ENCODE peak calls at places on chromosomes 12 and 14, in nine cellular contexts. P is Peyer's patch, O is RWPE2, I is small intestine, E is prostate gland, J is tibial artery, K is neural progenitor cell, M is aorta, A is AG04450. W is an unnamed sample. For H3K9me3 and H3K27me3, the result is how much of the 10 kb centered on the place peaks cover.

GRCh38 chr14:67268456-67269115 is 27.4 kb downstream of the PALS1 start:
- DNase-seq in M (no peak), O (no peak), I (no peak), J (no peak), K (peak), P (no peak), E (no peak), A (no peak), W (no peak)

GRCh38 chr12:131610181-131610580 is 100.7 kb upstream of the SFSWAP start:
- DNase-seq in J (no peak), P (no peak), K (no peak), E (no peak), M (no peak), I (no peak), O (no peak), A (no peak), W (no peak)

GRCh38 chr14:67480011-67480410 is 8.5 kb downstream of the TMEM229B start:
- DNase-seq in I (no peak), A (no peak), M (no peak), K (no peak), P (no peak), E (no peak), O (no peak), J (no peak), W (no peak)

GRCh38 chr14:75648066-75648838 is 12.4 kb downstream of the ERG28 start:
- DNase-seq in J (no peak), A (peak), M (no peak), O (peak), I (no peak), K (no peak), P (no peak), E (peak), W (peak)

GRCh38 chr14:79356040-79356439 is 855.3 kb downstream of the DIO2 start:
- DNase-seq in I (no peak), O (no peak), P (no peak), E (no peak), K (peak), J (no peak), M (no peak), A (no peak), W (no peak)

GRCh38 chr14:75667099-75667498 is 6.1 kb downstream of the TTLL5 start:
- DNase-seq in J (no peak), M (no peak), E (no peak), I (no peak), P (no peak), O (no peak), K (no peak), A (no peak), W (no peak)

GRCh38 chr12:113755098-113755497 is 211.0 kb downstream of the RBM19 start:
- DNase-seq in E (no peak), A (no peak), J (no peak), M (no peak), P (no peak), O (no peak), K (no peak), I (no peak), W (no peak)

GRCh38 chr14:94000986-94001385 is 3.9 kb downstream of the CCDC197 start:
- DNase-seq in O (no peak), A (no peak), J (no peak), I (no peak), P (no peak), E (no peak), K (no peak), M (no peak), W (no peak)

GRCh38 chr12:1929241-1929984 is 11.0 kb upstream of the CACNA2D4 start:
- DNase-seq in J (no peak), I (no peak), A (no peak), K (no peak), E (no peak), P (no peak), M (no peak), O (no peak), W (no peak)

GRCh38 chr12:130770413-130771028 is 54.4 kb upstream of the RIMBP2 start:
- DNase-seq in I (no peak), P (no peak), K (no peak), J (no peak), O (no peak), E (no peak), M (no peak), A (no peak), W (no peak)

GRCh38 chr12:54565658-54566552 is 16.5 kb downstream of the PDE1B start:
- DNase-seq in J (no peak), I (no peak), M (no peak), O (no peak), P (no peak), A (no peak), E (no peak), K (peak), W (no peak)

GRCh38 chr12:108777156-108777555 is 45.8 kb upstream of the CORO1C start:
- DNase-seq in A (no peak), K (peak), I (no peak), M (no peak), P (no peak), O (no peak), E (no peak), J (no peak), W (no peak)

GRCh38 chr12:62075860-62076259 is 184.3 kb upstream of the USP15 start:
- DNase-seq in M (no peak), P (no peak), I (peak), K (no peak), J (no peak), A (no peak), O (no peak), E (no peak), W (no peak)

GRCh38 chr12:80099259-80099658 is at the start of gene OTOGL:
- DNase-seq in I (no peak), O (no peak), P (no peak), J (no peak), A (no peak), E (no peak), K (no peak), M (no peak), W (no peak)

GRCh38 chr12:107760207-107760816 is 625 bp downstream of the PRDM4 start:
- DNase-seq in M (peak), J (peak), E (peak), O (no peak), K (peak), A (no peak), I (peak), P (peak), W (no peak)

DNA sequence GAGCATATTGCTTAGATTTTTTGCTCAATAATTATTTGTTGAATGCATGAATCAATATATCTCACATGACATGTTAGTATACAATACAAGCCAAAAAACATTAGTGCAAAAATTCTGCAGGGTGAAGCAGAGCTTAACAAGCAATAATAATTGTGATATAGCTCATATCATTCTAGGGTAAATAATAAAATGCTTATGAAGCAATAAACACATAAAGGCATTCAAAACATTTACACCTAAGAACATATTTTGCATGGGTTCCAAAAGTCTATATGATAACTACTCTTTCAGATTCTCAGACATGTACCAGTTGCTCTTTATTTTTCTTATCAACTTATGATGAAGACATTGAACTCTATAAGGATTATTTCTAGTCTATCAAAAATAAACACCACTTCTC is 886.2 kb downstream of the TRHDE start:
- DNase-seq in A (no peak), O (no peak), E (no peak), J (no peak), I (no peak), K (no peak), P (no peak), M (no peak), W (no peak)
- H3K4me3 ChIP-seq in A (no peak), O (no peak), E (no peak), J (no peak), I (no peak), K (no peak), P (no peak), M (no peak), W (no peak)

GRCh38 chr14:105646175-105646574 is 119.8 kb downstream of the TMEM121 start:
- DNase-seq in P (no peak), O (peak), I (no peak), E (no peak), A (no peak), J (no peak), M (peak), K (no peak), W (no peak)
- H3K9me3 ChIP-seq in P (under half), O (under half), I (under half), E (under half), A (half or more), J (under half), M (under half), K (under half), W (under half)

GRCh38 chr12:47999816-48000215 is 4.5 kb downstream of the COL2A1 start:
- DNase-seq in O (no peak), P (no peak), I (no peak), K (no peak), J (no peak), M (no peak), A (no peak), E (no peak), W (no peak)
- H3K27me3 ChIP-seq in O (under half), P (under half), I (under half), K (half or more), J (under half), M (under half), A (half or more), E (under half), W (under half)

DNA sequence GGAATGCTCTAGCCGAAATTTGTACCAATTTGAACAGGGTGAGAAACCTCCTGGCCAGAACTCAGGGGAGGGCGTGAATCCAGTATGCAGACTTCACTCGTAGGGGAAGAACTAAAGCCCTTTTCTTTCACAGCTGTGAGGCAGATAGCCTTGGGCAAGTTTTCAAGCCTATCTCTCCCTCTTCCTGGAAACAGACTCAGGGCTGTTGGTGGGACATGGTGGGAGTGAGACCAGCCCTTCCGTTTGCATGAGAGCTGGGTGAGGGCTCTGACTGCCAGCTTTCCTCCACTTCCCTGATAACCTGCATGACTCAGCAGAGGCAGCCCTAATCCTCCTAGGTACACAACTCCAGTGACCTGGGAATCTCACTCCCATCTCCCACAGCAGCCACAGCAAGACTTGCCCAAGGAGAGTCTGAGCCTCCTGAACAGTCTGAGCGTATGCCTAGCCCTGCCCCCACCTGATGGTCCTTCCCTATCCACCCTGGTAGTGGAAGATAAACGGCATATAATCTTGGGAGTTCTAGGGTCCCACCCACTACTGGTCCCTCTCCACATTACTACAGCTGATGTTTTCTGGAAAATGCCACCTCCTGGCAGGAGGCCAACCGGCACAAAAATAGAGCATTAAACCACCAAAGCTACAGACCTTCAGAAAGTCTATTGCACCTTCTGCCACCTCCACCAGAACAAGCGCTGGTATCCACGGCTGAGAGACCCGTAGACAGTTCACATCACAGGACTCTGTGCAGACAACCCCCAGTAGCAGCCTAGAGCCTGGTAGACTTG is 170.2 kb upstream of the AMIGO2 start:
- DNase-seq in K (no peak), O (no peak), M (no peak), E (no peak), P (no peak), A (no peak), I (no peak), J (no peak), W (peak)
- H3K4me3 ChIP-seq in K (no peak), O (no peak), M (no peak), E (no peak), P (no peak), A (no peak), I (no peak), J (no peak), W (no peak)

DNA sequence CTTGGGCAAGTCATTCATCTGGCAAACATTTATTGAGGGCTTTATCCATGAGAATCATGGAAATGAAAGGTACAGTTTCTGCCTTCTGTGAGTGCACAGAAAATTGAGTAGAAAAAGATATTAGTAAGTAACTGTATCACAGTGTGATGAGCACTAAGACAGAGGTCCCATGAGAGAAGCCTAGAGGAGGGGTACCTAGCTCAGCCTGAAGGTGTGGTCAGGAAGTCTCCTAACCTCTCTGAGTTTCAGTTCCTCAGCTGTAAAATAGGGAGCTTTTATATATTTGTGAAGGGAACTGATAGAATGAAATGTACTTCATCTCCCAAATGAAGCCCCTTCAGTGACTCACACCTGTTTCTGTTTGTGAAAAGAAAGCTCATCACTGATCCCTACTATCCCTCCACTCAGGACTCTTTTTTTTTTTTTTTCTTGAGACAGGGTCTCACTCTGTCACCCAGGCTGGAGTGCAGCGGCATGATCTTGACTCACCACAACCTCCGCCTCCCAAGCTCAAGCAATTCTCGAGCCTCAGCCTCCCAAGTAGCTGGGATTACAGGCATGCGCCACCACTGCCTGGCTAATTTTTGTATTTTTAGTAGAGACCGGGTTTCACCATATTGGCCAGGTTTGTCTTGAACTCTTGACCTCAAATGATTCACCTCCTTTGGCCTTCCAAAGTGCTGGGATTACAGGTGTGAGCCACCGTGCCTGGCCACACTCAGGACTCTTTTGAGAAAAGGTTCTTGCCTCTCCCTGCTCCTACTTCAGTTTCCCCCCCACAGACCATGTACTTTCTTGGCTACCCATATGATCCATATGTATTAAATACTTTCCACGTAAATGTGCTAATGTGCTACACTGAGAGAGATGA is 93.7 kb upstream of the FUT8 start:
- DNase-seq in J (no peak), E (no peak), K (no peak), P (peak), O (no peak), A (no peak), M (no peak), I (no peak), W (no peak)
- H3K9me3 ChIP-seq in J (under half), E (under half), K (under half), P (under half), O (under half), A (under half), M (under half), I (under half), W (under half)

DNA sequence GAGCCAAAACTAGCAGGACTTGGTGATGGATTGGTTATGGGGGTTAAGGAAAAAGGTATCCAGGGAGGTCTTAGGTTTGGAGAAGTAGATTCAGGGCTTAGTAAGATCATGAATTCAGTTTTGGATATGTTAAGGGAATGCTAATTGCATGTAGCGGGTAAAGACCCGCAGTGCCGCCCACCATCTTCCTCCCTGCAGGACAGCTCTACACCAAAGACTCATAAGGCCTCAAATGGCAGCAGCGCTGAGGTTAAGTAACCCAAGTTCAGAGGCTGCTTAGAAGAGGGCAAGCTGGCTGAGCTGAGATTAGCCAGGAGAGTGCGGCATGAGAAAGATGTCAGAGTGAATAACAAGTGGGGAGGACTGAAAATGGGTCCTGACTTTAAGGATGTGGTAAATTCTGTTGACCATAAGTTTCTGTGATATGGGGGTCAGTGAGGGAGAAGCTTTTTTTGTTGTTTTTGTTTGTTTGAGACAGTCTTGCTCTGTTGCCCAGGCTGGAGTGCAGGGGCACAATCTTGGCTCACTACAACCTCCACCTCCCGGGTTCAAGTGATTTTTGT is 26.2 kb downstream of the RAD9B start:
- DNase-seq in M (no peak), K (no peak), O (no peak), E (no peak), A (no peak), P (no peak), J (no peak), I (no peak), W (no peak)
- H3K27me3 ChIP-seq in M (under half), K (under half), O (under half), E (under half), A (under half), P (under half), J (under half), I (under half), W (under half)